ENCODE peak calls at places on chromosomes 4 and X, in six cellular contexts. W is K562, H is HepG2, C is H1, A is A549, U is SK-N-SH. L is an unnamed sample.

GRCh38 chr4:88705805-88706518 is 8.3 kb upstream of the NAP1L5 start:
- DNase-seq in W (no peak), H (no peak), C (no peak), A (no peak), U (no peak), L (no peak)

GRCh38 chr4:119037709-119038463 is 97.7 kb upstream of the MYOZ2 start:
- DNase-seq in W (no peak), H (no peak), C (no peak), A (no peak), U (no peak), L (peak)

GRCh38 chr4:102614801-102615200 is 113.6 kb downstream of the NFKB1 start:
- DNase-seq in W (no peak), H (no peak), C (no peak), A (no peak), U (no peak), L (no peak)

GRCh38 chrX:65971151-65971550 is 68.7 kb downstream of the VSIG4 start:
- DNase-seq in W (no peak), H (no peak), C (no peak), A (no peak), U (no peak), L (no peak)

GRCh38 chrX:51395807-51396728 is 63.4 kb downstream of the NUDT10 start:
- DNase-seq in W (no peak), H (no peak), C (no peak), A (no peak), U (peak), L (no peak)

GRCh38 chr4:19636451-19636850 is 615.3 kb upstream of the SLIT2 start:
- DNase-seq in W (no peak), H (no peak), C (no peak), A (no peak), U (no peak), L (no peak)

GRCh38 chrX:74383611-74384010 is 37.7 kb upstream of the SLC16A2 start:
- DNase-seq in W (no peak), H (peak), C (no peak), A (peak), U (peak), L (no peak)

GRCh38 chrX:88135735-88136134 is 611.3 kb upstream of the CPXCR1 start:
- DNase-seq in W (no peak), H (peak), C (no peak), A (no peak), U (no peak), L (no peak)

GRCh38 chr4:5888222-5888701 is 4.6 kb downstream of the CRMP1 start:
- DNase-seq in W (no peak), H (no peak), C (no peak), A (no peak), U (peak), L (no peak)

GRCh38 chr4:68209003-68209402 is 36.5 kb downstream of the TMPRSS11B start:
- DNase-seq in W (no peak), H (no peak), C (no peak), A (no peak), U (no peak), L (no peak)

GRCh38 chrX:126448681-126449080 is 103.9 kb downstream of the DCAF12L1 start:
- DNase-seq in W (no peak), H (no peak), C (no peak), A (no peak), U (no peak), L (no peak)

GRCh38 chr4:73740353-73740778 is at the start of gene CXCL8:
- DNase-seq in W (peak), H (peak), C (no peak), A (peak), U (no peak), L (no peak)

GRCh38 chr4:14607578-14607977 is 394.7 kb upstream of the CPEB2 start:
- DNase-seq in W (no peak), H (no peak), C (no peak), A (no peak), U (no peak), L (no peak)

GRCh38 chr4:14607001-14607400 is 395.3 kb upstream of the CPEB2 start:
- DNase-seq in W (no peak), H (no peak), C (no peak), A (no peak), U (no peak), L (no peak)

DNA sequence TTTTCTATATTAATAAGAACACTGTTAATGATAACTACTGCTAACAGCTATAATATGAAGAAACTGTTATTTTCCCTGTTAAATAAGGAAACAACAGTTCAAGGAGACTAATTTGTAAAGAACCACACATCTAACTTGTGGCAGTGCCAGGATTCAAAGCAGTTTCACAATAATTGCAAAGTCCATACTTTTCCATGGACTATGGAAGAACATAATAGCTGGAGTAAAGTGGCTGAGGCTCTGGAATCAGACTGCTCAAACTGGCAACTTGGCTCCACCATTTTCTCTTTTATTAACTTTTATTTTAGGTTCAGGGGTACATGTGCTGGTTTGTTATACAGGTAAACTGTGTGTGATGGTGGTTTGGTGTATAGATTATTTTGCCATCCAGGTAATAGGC is 393.7 kb upstream of the CPEB2 start:
- DNase-seq in W (no peak), H (no peak), C (no peak), A (no peak), U (no peak), L (no peak)
- TF ChIP-seq MAX in W (no peak), H (no peak), C (no peak), A (no peak), U (no peak), L (no peak)

GRCh38 chr4:128565565-128566186 is 243.8 kb upstream of the JADE1 start:
- DNase-seq in W (peak), H (peak), C (peak), A (no peak), U (peak), L (no peak)
- TF ChIP-seq CHD2 in W (no peak), H (no peak), C (no peak), A (no peak), U (no peak), L (no peak)

GRCh38 chr4:1830234-1830633 is 25.7 kb downstream of the LETM1 start:
- DNase-seq in W (no peak), H (no peak), C (no peak), A (no peak), U (no peak), L (no peak)

GRCh38 chr4:1824746-1825145 is 31.2 kb downstream of the LETM1 start:
- DNase-seq in W (no peak), H (no peak), C (no peak), A (no peak), U (no peak), L (no peak)

GRCh38 chr4:1823545-1823932 is 30.4 kb downstream of the FGFR3 start:
- DNase-seq in W (no peak), H (no peak), C (no peak), A (no peak), U (no peak), L (no peak)

GRCh38 chr4:1825326-1825725 is 30.6 kb downstream of the LETM1 start:
- DNase-seq in W (no peak), H (no peak), C (no peak), A (no peak), U (peak), L (no peak)

GRCh38 chr4:1826531-1827350 is 29.2 kb downstream of the LETM1 start:
- DNase-seq in W (no peak), H (no peak), C (no peak), A (no peak), U (peak), L (no peak)
- TF ChIP-seq MAX in W (no peak), H (no peak), C (no peak), A (no peak), U (no peak), L (no peak)

DNA sequence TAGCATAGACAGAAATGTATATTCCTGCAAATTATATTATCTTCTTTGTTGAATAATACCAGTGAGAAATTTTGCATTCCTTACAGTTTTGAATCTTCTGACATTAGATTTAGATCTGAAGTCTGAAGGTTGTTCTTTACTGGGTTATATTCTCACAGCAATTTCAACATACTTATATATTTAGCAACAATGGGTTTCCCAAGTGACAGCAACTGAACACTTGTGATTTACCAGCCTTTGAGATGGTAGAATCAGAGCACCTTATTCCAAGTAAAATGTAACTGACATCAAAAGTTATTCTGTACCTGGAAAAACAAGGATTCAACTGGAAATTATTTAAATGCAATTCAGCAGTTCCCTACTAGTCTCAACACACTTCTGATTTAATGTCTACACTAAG is 66.0 kb downstream of the RELL1 start:
- DNase-seq in W (no peak), H (no peak), C (no peak), A (no peak), U (no peak), L (no peak)
- TF ChIP-seq CHD2 in W (no peak), H (no peak), C (no peak), A (no peak), U (no peak), L (no peak)

GRCh38 chr4:53068755-53069154 is 206.6 kb downstream of the RASL11B start:
- DNase-seq in W (no peak), H (peak), C (no peak), A (no peak), U (no peak), L (no peak)
- TF ChIP-seq MAX in W (no peak), H (no peak), C (no peak), A (no peak), U (no peak), L (no peak)

GRCh38 chrX:71291381-71291780 is 7.9 kb downstream of the NONO start:
- DNase-seq in W (no peak), H (no peak), C (no peak), A (no peak), U (no peak), L (no peak)
- TF ChIP-seq CHD2 in W (no peak), H (no peak), C (no peak), A (no peak), U (no peak), L (no peak)

GRCh38 chr4:18213576-18214198 is 192.1 kb upstream of the LCORL start:
- DNase-seq in W (no peak), H (no peak), C (no peak), A (no peak), U (no peak), L (no peak)
- TF ChIP-seq MAX in W (no peak), H (no peak), C (no peak), A (no peak), U (no peak), L (no peak)

GRCh38 chrX:40912576-40912975 is 172.7 kb upstream of the USP9X start:
- DNase-seq in W (no peak), H (no peak), C (no peak), A (no peak), U (no peak), L (no peak)

GRCh38 chrX:40908026-40908425 is 172.7 kb upstream of the MED14 start:
- DNase-seq in W (no peak), H (no peak), C (no peak), A (no peak), U (no peak), L (no peak)

GRCh38 chrX:40912166-40912565 is 173.1 kb upstream of the USP9X start:
- DNase-seq in W (no peak), H (no peak), C (no peak), A (no peak), U (no peak), L (no peak)

DNA sequence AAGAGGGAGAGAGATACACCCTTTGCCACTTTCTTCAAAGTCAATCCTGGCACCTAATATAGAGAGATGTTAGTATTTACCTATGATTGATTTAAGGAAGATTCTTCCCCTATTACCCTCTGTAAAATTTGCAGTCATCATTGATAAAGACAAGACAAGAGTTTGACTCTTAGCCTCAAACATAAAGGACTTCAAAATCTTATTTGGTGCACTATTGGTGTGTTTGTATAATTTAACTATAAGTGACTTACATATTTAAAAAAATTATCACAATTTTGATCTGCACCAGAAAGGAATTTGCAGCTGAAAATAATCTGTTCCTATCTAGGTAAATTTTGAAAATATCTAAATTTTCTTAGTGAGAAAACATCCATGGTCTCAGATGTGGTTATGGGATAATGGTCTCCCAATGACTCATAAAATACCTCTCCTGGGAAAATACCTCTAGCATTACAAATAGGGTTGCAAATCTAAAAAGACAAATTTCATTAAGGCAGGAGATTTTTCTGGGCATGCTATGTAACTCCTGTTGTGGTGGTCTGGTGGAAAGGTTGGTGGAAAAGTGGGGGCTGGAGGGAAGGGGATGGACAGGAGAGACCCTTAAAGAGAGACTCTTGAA is 173.6 kb upstream of the MED14 start:
- DNase-seq in W (no peak), H (no peak), C (no peak), A (peak), U (no peak), L (no peak)
- TF ChIP-seq CHD2 in W (no peak), H (no peak), C (no peak), A (no peak), U (no peak), L (no peak)

DNA sequence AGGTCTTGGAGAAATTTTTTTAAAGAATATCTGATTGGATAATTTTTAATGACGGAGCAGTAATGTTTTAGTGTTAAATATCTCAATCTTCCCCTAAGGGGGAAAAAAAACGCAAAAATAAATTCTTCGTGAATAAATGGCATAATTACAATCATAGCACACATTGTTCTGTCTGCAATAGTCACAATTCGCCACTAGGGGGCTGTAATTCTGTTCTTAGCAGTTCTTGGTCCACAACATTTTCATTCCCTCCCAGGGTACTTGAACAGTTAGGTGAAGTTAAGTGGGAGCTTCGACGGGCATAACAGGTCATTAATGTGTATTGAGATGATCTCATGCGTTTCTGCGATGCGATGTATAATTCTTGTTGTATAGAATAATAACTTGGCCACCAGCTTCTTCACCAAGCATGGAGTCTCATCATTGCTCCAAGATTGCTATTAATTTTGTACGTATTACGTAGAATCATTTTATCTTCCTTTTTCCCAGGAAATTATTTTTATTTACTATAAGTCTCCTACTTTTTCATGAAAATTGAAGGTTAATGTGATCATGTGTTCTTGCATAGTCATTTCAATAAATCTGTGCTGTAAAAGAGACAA is 27.2 kb downstream of the HTR2C start:
- DNase-seq in W (peak), H (peak), C (no peak), A (peak), U (peak), L (no peak)
- TF ChIP-seq MAX in W (no peak), H (no peak), C (no peak), A (no peak), U (no peak), L (no peak)